ENCODE peak calls at places on chromosomes 11 and 22, in five cellular contexts. M, F, Q, C and E are unnamed samples.

GRCh38 chr11:111911563-111912401 is at the start of gene CRYAB:
- DNase-seq in M (peak), F (no peak), Q (peak), C (peak), E (peak)

GRCh38 chr11:118200901-118201680 is 23.7 kb downstream of the JAML start:
- DNase-seq in M (no peak), F (no peak), Q (no peak), C (no peak), E (no peak)

GRCh38 chr11:35529971-35530495 is 4.6 kb upstream of the PAMR1 start:
- DNase-seq in M (peak), F (no peak), Q (no peak), C (no peak), E (peak)

GRCh38 chr11:83306385-83307080 is 20.4 kb upstream of the CCDC90B start:
- DNase-seq in M (no peak), F (no peak), Q (no peak), C (no peak), E (no peak)

GRCh38 chr11:7677071-7677470 is 3.8 kb upstream of the CYB5R2 start:
- DNase-seq in M (peak), F (no peak), Q (no peak), C (no peak), E (no peak)

GRCh38 chr11:88709567-88709966 is 356.2 kb downstream of the GRM5 start:
- DNase-seq in M (no peak), F (no peak), Q (no peak), C (no peak), E (no peak)

GRCh38 chr22:45503071-45503815 is 560 bp downstream of the FBLN1 start:
- DNase-seq in M (no peak), F (no peak), Q (no peak), C (no peak), E (no peak)

GRCh38 chr11:2884424-2884815 is 1.2 kb downstream of the CDKN1C start:
- DNase-seq in M (no peak), F (no peak), Q (peak), C (no peak), E (no peak)

GRCh38 chr11:78801161-78801884 is 226.7 kb upstream of the NARS2 start:
- DNase-seq in M (peak), F (no peak), Q (no peak), C (peak), E (peak)

GRCh38 chr22:44130076-44130711 is 50.5 kb upstream of the PARVG start:
- DNase-seq in M (no peak), F (no peak), Q (no peak), C (no peak), E (no peak)

GRCh38 chr11:121564948-121565684 is 112.3 kb upstream of the SORL1-AS1 start:
- DNase-seq in M (no peak), F (no peak), Q (no peak), C (no peak), E (no peak)

GRCh38 chr11:8298801-8299786 is 35.4 kb upstream of the LMO1 start:
- DNase-seq in M (no peak), F (no peak), Q (no peak), C (no peak), E (no peak)

DNA sequence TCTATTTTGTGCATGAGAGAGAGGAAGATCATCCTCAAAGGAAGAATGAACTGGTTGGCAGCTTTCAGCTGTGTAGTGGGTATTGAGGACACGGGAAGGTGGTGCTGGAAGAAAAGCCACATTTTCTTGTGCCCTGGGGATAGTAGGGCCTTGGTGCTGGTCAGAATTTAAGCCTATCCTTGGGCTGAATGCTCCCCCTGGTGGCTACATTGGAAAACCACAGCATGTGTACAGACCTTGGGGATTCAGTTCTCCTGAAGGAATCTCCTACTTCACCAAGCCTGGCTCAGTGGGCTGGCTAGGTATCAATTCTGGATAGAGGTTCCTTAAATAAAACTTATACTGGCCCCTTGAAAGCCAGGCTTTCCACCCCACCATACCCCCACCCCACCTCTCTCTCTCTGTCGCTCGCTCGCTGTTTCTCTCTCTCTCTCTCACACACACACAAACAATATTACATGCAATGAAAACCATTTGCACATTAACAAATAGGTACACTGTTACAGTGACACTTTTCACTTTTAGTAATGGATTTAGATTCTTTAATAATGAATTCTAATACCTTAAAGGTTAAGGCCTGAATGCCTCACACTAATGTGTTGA is 2.8 kb upstream of the OR51M1 start:
- DNase-seq in M (peak), F (peak), Q (no peak), C (peak), E (no peak)
- TF ChIP-seq CTCF in M (peak), F (peak), Q (no peak), C (peak), E (peak)

GRCh38 chr22:38843716-38844660 is at the start of gene NPTXR:
- DNase-seq in M (no peak), F (peak), Q (peak), C (no peak), E (no peak)
- TF ChIP-seq CTCF in M (no peak), F (no peak), Q (no peak), C (no peak), E (no peak)

GRCh38 chr11:12102588-12103410 is 7.6 kb upstream of the MICAL2 start:
- DNase-seq in M (no peak), F (no peak), Q (no peak), C (no peak), E (no peak)
- TF ChIP-seq CTCF in M (peak), F (no peak), Q (no peak), C (no peak), E (no peak)

GRCh38 chr11:124551189-124551588 is 7.7 kb upstream of the OR8B12 start:
- DNase-seq in M (no peak), F (no peak), Q (no peak), C (no peak), E (no peak)
- TF ChIP-seq CTCF in M (no peak), F (peak), Q (no peak), C (no peak), E (no peak)

GRCh38 chr22:32352681-32353080 is 5.0 kb upstream of the RFPL3 start:
- DNase-seq in M (no peak), F (no peak), Q (no peak), C (no peak), E (no peak)

GRCh38 chr22:32353292-32353691 is 4.4 kb upstream of the RFPL3 start:
- DNase-seq in M (no peak), F (no peak), Q (no peak), C (no peak), E (no peak)

GRCh38 chr22:32354360-32355351 is 3.0 kb upstream of the RFPL3 start:
- DNase-seq in M (peak), F (no peak), Q (no peak), C (no peak), E (no peak)

GRCh38 chr22:32353840-32354239 is 3.8 kb upstream of the RFPL3 start:
- DNase-seq in M (no peak), F (no peak), Q (no peak), C (no peak), E (no peak)

DNA sequence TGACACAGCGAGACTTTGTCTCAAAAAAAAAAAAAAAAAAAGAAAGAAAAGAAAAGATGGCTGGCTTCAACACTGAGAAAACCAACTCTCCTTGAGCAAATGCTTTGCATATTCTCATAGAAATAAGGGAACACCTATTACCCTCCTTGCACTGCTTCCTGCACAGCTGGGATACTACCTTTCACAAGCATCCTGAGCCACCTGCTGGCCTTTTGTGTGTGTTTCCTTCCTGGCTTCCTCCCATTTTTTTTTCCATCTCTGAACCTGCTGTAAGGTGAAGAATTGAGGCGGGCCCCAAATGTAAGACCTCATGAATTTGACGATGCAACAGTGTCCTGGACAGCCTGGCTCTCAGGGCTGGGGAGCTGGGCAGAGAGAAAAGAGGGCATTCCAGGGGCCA is 1.9 kb upstream of the RFPL3 start:
- DNase-seq in M (no peak), F (no peak), Q (no peak), C (no peak), E (no peak)
- TF ChIP-seq CTCF in M (peak), F (peak), Q (no peak), C (no peak), E (no peak)

GRCh38 chr11:77793972-77794371 is 26.6 kb downstream of the RSF1 start:
- DNase-seq in M (no peak), F (no peak), Q (no peak), C (no peak), E (no peak)
- TF ChIP-seq CTCF in M (no peak), F (no peak), Q (no peak), C (no peak), E (no peak)

GRCh38 chr11:117000039-117000740 is 98.0 kb downstream of the SIK3 start:
- DNase-seq in M (no peak), F (no peak), Q (no peak), C (no peak), E (no peak)
- TF ChIP-seq CTCF in M (no peak), F (no peak), Q (no peak), C (no peak), E (no peak)

GRCh38 chr22:35444685-35445399 is 44.9 kb downstream of the MCM5 start:
- DNase-seq in M (no peak), F (no peak), Q (no peak), C (no peak), E (no peak)
- TF ChIP-seq CTCF in M (no peak), F (no peak), Q (no peak), C (no peak), E (no peak)